ENCODE peak calls at places on chromosomes 11 and 22, in nine cellular contexts. F, L, X, B, Q, M, W, O and A are unnamed samples.

GRCh38 chr22:48535868-48536690 is 1291.6 kb downstream of the BRD1 start:
- DNase-seq in F (no peak), L (no peak), X (no peak), B (no peak), Q (no peak), M (no peak), W (no peak), O (no peak), A (no peak)

GRCh38 chr22:28029201-28029948 is 110.3 kb upstream of the PITPNB start:
- DNase-seq in F (peak; percentile 87), L (no peak), X (peak; percentile 61), B (peak; percentile 82), Q (peak; percentile 49), M (no peak), W (peak; percentile 93), O (no peak), A (peak; percentile 22)

GRCh38 chr11:69089258-69089657 is 40.5 kb downstream of the TPCN2 start:
- DNase-seq in F (peak; percentile 86), L (no peak), X (no peak), B (peak; percentile 63), Q (peak; percentile 54), M (no peak), W (peak; percentile 59), O (no peak), A (peak; percentile 36)

GRCh38 chr11:121236115-121237001 is 56.2 kb upstream of the SC5D start:
- DNase-seq in F (no peak), L (no peak), X (no peak), B (no peak), Q (no peak), M (peak; percentile 23), W (no peak), O (no peak), A (peak; percentile 45)

GRCh38 chr11:69746780-69747742 is 28.1 kb downstream of the FGF4 start:
- DNase-seq in F (no peak), L (no peak), X (no peak), B (no peak), Q (no peak), M (no peak), W (no peak), O (no peak), A (no peak)

GRCh38 chr22:42434283-42434682 is 2.1 kb upstream of the NFAM1 start:
- DNase-seq in F (no peak), L (no peak), X (no peak), B (no peak), Q (peak; percentile 53), M (no peak), W (no peak), O (no peak), A (peak; percentile 23)

GRCh38 chr11:33044281-33044680 is 4.9 kb downstream of the TCP11L1 start:
- DNase-seq in F (no peak), L (no peak), X (no peak), B (no peak), Q (no peak), M (no peak), W (peak; percentile 73), O (no peak), A (peak; percentile 85)

GRCh38 chr11:105081412-105082150 is 36.4 kb upstream of the CARD16 start:
- DNase-seq in F (no peak), L (no peak), X (no peak), B (no peak), Q (no peak), M (no peak), W (no peak), O (no peak), A (no peak)

GRCh38 chr11:119206512-119207299 is 567 bp downstream of the CBL start:
- DNase-seq in F (peak; percentile 44), L (peak; percentile 76), X (peak; percentile 83), B (no peak), Q (peak; percentile 64), M (peak; percentile 15), W (peak; percentile 46), O (peak; percentile 52), A (no peak)

GRCh38 chr11:126733685-126734084 is 266.9 kb downstream of the KIRREL3 start:
- DNase-seq in F (no peak), L (no peak), X (no peak), B (no peak), Q (no peak), M (no peak), W (no peak), O (no peak), A (no peak)

GRCh38 chr11:46248270-46249102 is 29.0 kb upstream of the CREB3L1 start:
- DNase-seq in F (no peak), L (no peak), X (no peak), B (no peak), Q (no peak), M (no peak), W (peak; percentile 85), O (no peak), A (peak; percentile 90)

GRCh38 chr22:38935023-38935422 is 22.4 kb upstream of the APOBEC3A start:
- DNase-seq in F (peak; percentile 92), L (peak; percentile 90), X (peak; percentile 94), B (peak; percentile 100), Q (peak; percentile 78), M (no peak), W (peak; percentile 89), O (no peak), A (peak; percentile 50)

GRCh38 chr22:22418957-22419356 is 89.6 kb downstream of the ZNF280B start:
- DNase-seq in F (no peak), L (no peak), X (no peak), B (no peak), Q (no peak), M (no peak), W (no peak), O (no peak), A (no peak)
- H3K27me3 ChIP-seq in F (no peaks in the 10 kb centered on the region), L (no peaks in the 10 kb centered on the region), X (peaks cover 38% of the 10 kb centered on the region), B (peaks cover 68% of the 10 kb centered on the region), Q (no peaks in the 10 kb centered on the region), M (peaks cover 9% of the 10 kb centered on the region), W (peaks cover 73% of the 10 kb centered on the region), O (peaks cover 10% of the 10 kb centered on the region), A (no peaks in the 10 kb centered on the region)

GRCh38 chr22:25449781-25450317 is 114.6 kb upstream of the GRK3 start:
- DNase-seq in F (no peak), L (no peak), X (no peak), B (no peak), Q (no peak), M (no peak), W (no peak), O (no peak), A (peak; percentile 46)
- H3K4me3 ChIP-seq in F (no peak overlapping the region), L (no peak overlapping the region), X (peak overlapping the region; percentile 69), B (no peak overlapping the region), Q (peak overlapping the region; percentile 85), M (no peak overlapping the region), W (no peak overlapping the region), O (no peak overlapping the region), A (no peak overlapping the region)

GRCh38 chr11:128685383-128686044 is 8.4 kb upstream of the FLI1 start:
- DNase-seq in F (no peak), L (no peak), X (no peak), B (no peak), Q (no peak), M (no peak), W (no peak), O (no peak), A (no peak)

GRCh38 chr11:128686045-128686741 is 7.7 kb upstream of the FLI1 start:
- DNase-seq in F (no peak), L (no peak), X (no peak), B (no peak), Q (no peak), M (no peak), W (no peak), O (no peak), A (no peak)

GRCh38 chr11:128687321-128687720 is 6.6 kb upstream of the FLI1 start:
- DNase-seq in F (no peak), L (peak; percentile 56), X (peak; percentile 75), B (no peak), Q (peak; percentile 58), M (no peak), W (no peak), O (no peak), A (peak; percentile 49)

GRCh38 chr11:128686745-128687177 is 7.1 kb upstream of the FLI1 start:
- DNase-seq in F (no peak), L (peak; percentile 60), X (peak; percentile 78), B (peak; percentile 52), Q (peak; percentile 65), M (peak; percentile 40), W (no peak), O (peak; percentile 57), A (peak; percentile 71)

DNA sequence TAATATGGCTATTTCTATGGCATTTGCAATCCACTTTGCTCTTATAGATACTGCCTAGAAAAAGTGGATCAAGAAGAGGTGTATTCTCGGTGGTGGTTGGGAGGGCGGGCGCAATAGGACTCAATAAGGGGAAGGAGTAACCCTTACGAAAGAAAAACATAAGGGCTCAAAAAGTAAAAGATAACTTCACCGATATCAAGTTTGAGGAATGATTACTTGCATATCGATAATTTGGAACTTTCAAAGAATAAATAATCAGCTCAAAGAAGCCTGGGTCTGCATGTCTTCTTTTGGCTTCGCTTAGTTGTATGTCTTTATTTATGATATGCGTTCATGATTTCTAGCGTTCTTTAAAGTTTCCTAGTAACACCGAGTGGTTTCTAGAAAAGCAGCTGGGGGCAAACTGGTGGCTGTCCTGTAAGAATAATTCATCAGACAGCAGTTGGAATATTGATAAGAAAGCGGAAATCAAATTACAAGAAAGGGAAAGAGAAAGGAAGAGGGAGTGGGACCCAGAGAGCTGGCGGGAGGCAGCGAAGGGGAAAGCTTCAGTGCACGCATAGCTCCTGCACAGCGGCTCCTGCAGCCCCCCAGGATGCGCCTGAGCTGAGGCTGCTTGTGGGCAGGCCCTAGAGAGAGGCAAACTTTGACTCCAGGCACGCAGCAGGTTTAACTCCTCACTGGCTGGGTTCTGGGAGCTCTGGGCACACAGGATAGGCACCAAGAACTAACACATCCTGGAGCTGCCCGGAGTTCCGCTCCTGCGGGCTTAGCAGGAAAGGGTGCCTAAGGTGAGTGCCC is 9.1 kb upstream of the FLI1 start:
- DNase-seq in F (no peak), L (peak; percentile 55), X (peak; percentile 51), B (no peak), Q (no peak), M (no peak), W (no peak), O (no peak), A (no peak)
- H3K27me3 ChIP-seq in F (no peaks in the 10 kb centered on the region), L (peaks cover 22% of the 10 kb centered on the region), X (peaks cover 41% of the 10 kb centered on the region), B (peaks cover 79% of the 10 kb centered on the region), Q (peaks cover 16% of the 10 kb centered on the region), M (peaks cover 8% of the 10 kb centered on the region), W (peaks cover 50% of the 10 kb centered on the region), O (peaks cover 4% of the 10 kb centered on the region), A (peaks cover 44% of the 10 kb centered on the region)

GRCh38 chr11:63612181-63612580 is 2.1 kb downstream of the PLAAT3 start:
- DNase-seq in F (no peak), L (no peak), X (no peak), B (no peak), Q (no peak), M (no peak), W (no peak), O (no peak), A (no peak)

GRCh38 chr11:63616953-63617352 is 2.7 kb upstream of the PLAAT3 start:
- DNase-seq in F (no peak), L (no peak), X (no peak), B (no peak), Q (no peak), M (no peak), W (no peak), O (no peak), A (no peak)

GRCh38 chr11:63613517-63614135 is 607 bp downstream of the PLAAT3 start:
- DNase-seq in F (peak; percentile 40), L (peak; percentile 70), X (peak; percentile 70), B (peak; percentile 44), Q (peak; percentile 57), M (no peak), W (peak; percentile 46), O (peak; percentile 53), A (no peak)

GRCh38 chr11:63611395-63611747 is 2.9 kb downstream of the PLAAT3 start:
- DNase-seq in F (no peak), L (no peak), X (no peak), B (no peak), Q (no peak), M (no peak), W (no peak), O (no peak), A (no peak)

GRCh38 chr11:63614136-63614664 is at the start of gene PLAAT3:
- DNase-seq in F (peak; percentile 78), L (peak; percentile 95), X (peak; percentile 93), B (peak; percentile 85), Q (peak; percentile 90), M (peak; percentile 35), W (peak; percentile 77), O (peak; percentile 34), A (no peak)
- H3K4me3 ChIP-seq in F (peak within 1 kb of the TSS; percentile 61), L (peak within 1 kb of the TSS; percentile 65), X (peak within 1 kb of the TSS; percentile 87), B (peak within 1 kb of the TSS; percentile 78), Q (peak within 1 kb of the TSS; percentile 79), M (peak within 1 kb of the TSS; percentile 63), W (peak within 1 kb of the TSS; percentile 74), O (peak within 1 kb of the TSS; percentile 93), A (peak within 1 kb of the TSS; percentile 38)